ENCODE peak calls at places on chromosomes 2 and 18, in four cellular contexts. One of them, this sample, is unnamed. For H3K4me1, the result is how much of the 10 kb centered on the place peaks cover.

GRCh38 chr2:142930835-142931398 is 53.5 kb downstream of the KYNU start:
- DNase-seq in MM.1S: no peak
- DNase-seq in adrenal gland: no peak
- DNase-seq in upper lobe of right lung: no peak
- DNase-seq in this sample: no peak

GRCh38 chr2:950627-950992 is at the start of gene SNTG2:
- DNase-seq in MM.1S: no peak
- DNase-seq in adrenal gland: peak
- DNase-seq in upper lobe of right lung: no peak
- DNase-seq in this sample: no peak

GRCh38 chr2:43345872-43346271 is 119.5 kb upstream of the ZFP36L2 start:
- DNase-seq in MM.1S: no peak
- DNase-seq in adrenal gland: no peak
- DNase-seq in upper lobe of right lung: no peak
- DNase-seq in this sample: no peak

GRCh38 chr18:75377258-75377657 is 50.2 kb downstream of the SMIM21 start:
- DNase-seq in MM.1S: no peak
- DNase-seq in adrenal gland: no peak
- DNase-seq in upper lobe of right lung: no peak
- DNase-seq in this sample: no peak

GRCh38 chr2:113166187-113166645 is 7.6 kb upstream of the PSD4 start:
- DNase-seq in MM.1S: no peak
- DNase-seq in adrenal gland: no peak
- DNase-seq in upper lobe of right lung: no peak
- DNase-seq in this sample: peak

GRCh38 chr18:6748241-6748640 is 18.7 kb downstream of the ARHGAP28 start:
- DNase-seq in MM.1S: no peak
- DNase-seq in adrenal gland: no peak
- DNase-seq in upper lobe of right lung: no peak
- DNase-seq in this sample: no peak

GRCh38 chr18:29586210-29586609 is 1409.3 kb upstream of the CDH2 start:
- DNase-seq in MM.1S: no peak
- DNase-seq in adrenal gland: no peak
- DNase-seq in upper lobe of right lung: no peak
- DNase-seq in this sample: no peak

GRCh38 chr18:42033137-42033810 is 78.2 kb downstream of the PIK3C3 start:
- DNase-seq in MM.1S: no peak
- DNase-seq in adrenal gland: no peak
- DNase-seq in upper lobe of right lung: no peak
- DNase-seq in this sample: no peak

GRCh38 chr18:32469691-32470131 is 971 bp downstream of the GAREM1 start:
- DNase-seq in MM.1S: peak
- DNase-seq in adrenal gland: peak
- DNase-seq in upper lobe of right lung: no peak
- DNase-seq in this sample: no peak

GRCh38 chr2:74919827-74920226 is 38.6 kb upstream of the POLE4 start:
- DNase-seq in MM.1S: peak
- DNase-seq in adrenal gland: peak
- DNase-seq in upper lobe of right lung: peak
- DNase-seq in this sample: no peak

GRCh38 chr2:96602330-96602823 is 35.7 kb downstream of the KANSL3 start:
- DNase-seq in MM.1S: no peak
- DNase-seq in adrenal gland: no peak
- DNase-seq in upper lobe of right lung: no peak
- DNase-seq in this sample: no peak

GRCh38 chr2:241445426-241445825 is 63.0 kb downstream of the STK25 start:
- DNase-seq in MM.1S: peak
- DNase-seq in adrenal gland: no peak
- DNase-seq in upper lobe of right lung: no peak
- DNase-seq in this sample: no peak

GRCh38 chr2:42113427-42113826 is 55.7 kb upstream of the EML4 start:
- DNase-seq in MM.1S: no peak
- DNase-seq in adrenal gland: no peak
- DNase-seq in upper lobe of right lung: no peak
- DNase-seq in this sample: no peak

GRCh38 chr2:122795763-122796162 is 1040.3 kb downstream of the TSN start:
- DNase-seq in MM.1S: no peak
- DNase-seq in adrenal gland: no peak
- DNase-seq in upper lobe of right lung: no peak
- DNase-seq in this sample: no peak

GRCh38 chr2:29063646-29064372 is 10.5 kb downstream of the PCARE start:
- DNase-seq in MM.1S: no peak
- DNase-seq in adrenal gland: no peak
- DNase-seq in upper lobe of right lung: no peak
- DNase-seq in this sample: no peak

GRCh38 chr18:10560457-10561045 is 34.7 kb downstream of the NAPG start:
- DNase-seq in MM.1S: peak
- DNase-seq in adrenal gland: peak
- DNase-seq in upper lobe of right lung: no peak
- DNase-seq in this sample: peak

GRCh38 chr2:168948621-168949212 is 47.6 kb downstream of the G6PC2 start:
- DNase-seq in MM.1S: peak
- DNase-seq in adrenal gland: no peak
- DNase-seq in upper lobe of right lung: no peak
- DNase-seq in this sample: no peak

GRCh38 chr2:86533589-86533988 is 29.7 kb downstream of the CHMP3 start:
- DNase-seq in MM.1S: no peak
- DNase-seq in adrenal gland: no peak
- DNase-seq in upper lobe of right lung: no peak
- DNase-seq in this sample: no peak

GRCh38 chr2:16908671-16909070 is 243.0 kb upstream of the CYRIA start:
- DNase-seq in MM.1S: no peak
- DNase-seq in adrenal gland: no peak
- DNase-seq in upper lobe of right lung: no peak
- DNase-seq in this sample: no peak

GRCh38 chr2:28395334-28396061 is 2.8 kb downstream of the FOSL2 start:
- DNase-seq in MM.1S: no peak
- DNase-seq in adrenal gland: peak
- DNase-seq in upper lobe of right lung: peak
- DNase-seq in this sample: peak

GRCh38 chr2:39898934-39899333 is 119.9 kb upstream of the THUMPD2 start:
- DNase-seq in MM.1S: no peak
- DNase-seq in adrenal gland: no peak
- DNase-seq in upper lobe of right lung: no peak
- DNase-seq in this sample: no peak

GRCh38 chr2:39897273-39897672 is 118.2 kb upstream of the THUMPD2 start:
- DNase-seq in MM.1S: no peak
- DNase-seq in adrenal gland: no peak
- DNase-seq in upper lobe of right lung: no peak
- DNase-seq in this sample: no peak

DNA sequence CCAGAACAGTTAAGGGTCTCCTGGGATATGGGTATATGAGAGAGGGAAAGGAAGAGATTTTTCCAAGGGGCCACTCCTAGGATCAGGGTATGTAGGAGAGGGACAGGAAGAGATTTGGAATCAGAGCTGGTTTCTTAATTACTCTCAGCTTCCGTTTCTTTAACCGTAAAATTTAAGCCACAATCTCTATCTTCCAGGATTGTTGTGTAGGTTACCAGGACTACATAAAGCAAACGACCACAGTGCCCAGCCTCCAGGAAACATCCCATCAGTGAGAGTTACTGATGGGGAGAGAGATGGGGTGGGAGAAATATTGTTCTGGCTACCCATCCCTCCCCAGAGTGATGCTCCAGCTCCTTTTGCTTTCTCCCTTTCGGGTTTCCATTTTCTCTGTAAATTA is 114.6 kb upstream of the THUMPD2 start:
- DNase-seq in MM.1S: no peak
- DNase-seq in adrenal gland: no peak
- DNase-seq in upper lobe of right lung: no peak
- DNase-seq in this sample: no peak
- TF ChIP-seq CTCF in MM.1S: no peak
- TF ChIP-seq CTCF in adrenal gland: no peak
- TF ChIP-seq CTCF in upper lobe of right lung: no peak
- TF ChIP-seq CTCF in this sample: no peak

DNA sequence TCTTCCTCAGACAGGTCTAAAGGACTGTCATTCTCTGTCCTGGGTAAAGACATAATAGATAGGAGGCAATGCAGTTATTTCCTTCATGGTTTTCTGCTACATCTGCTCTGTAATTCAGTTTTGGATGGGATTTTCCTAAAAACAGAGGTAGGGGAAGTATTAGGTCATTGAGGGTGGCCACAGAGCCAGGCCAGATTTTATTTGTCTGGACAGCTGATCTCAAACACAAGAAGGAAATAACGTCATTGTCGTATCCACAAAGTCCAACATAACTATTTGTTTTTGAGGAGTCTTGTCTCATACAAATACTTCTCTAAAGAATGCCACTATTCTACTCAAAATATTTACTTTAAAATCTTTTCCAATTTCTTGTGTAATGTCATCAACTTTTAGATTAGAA is 154.8 kb upstream of the MAP2 start:
- DNase-seq in MM.1S: no peak
- DNase-seq in adrenal gland: no peak
- DNase-seq in upper lobe of right lung: no peak
- DNase-seq in this sample: no peak
- H3K4me1 ChIP-seq in MM.1S: under half
- H3K4me1 ChIP-seq in adrenal gland: under half
- H3K4me1 ChIP-seq in upper lobe of right lung: under half
- H3K4me1 ChIP-seq in this sample: under half

DNA sequence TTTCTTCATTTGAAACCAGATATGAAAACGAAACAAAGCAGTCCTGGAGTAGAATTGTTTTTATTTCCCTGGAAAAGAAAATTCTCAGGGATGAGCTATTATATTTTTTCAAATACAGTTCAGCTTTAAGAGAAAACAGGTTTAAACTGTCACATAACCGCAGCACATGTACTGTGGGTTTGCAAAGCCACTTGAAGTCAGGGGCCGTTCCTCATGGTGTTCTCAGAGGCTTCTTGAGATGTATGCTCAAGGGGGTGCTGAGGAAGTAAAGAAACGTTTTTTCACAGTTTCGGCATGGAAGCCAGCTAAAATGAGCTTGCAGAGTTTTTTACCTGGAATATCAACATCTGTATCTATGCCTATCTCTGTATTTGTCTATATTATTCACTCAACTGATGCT is 225.2 kb downstream of the MC4R start:
- DNase-seq in MM.1S: no peak
- DNase-seq in adrenal gland: no peak
- DNase-seq in upper lobe of right lung: no peak
- DNase-seq in this sample: no peak
- H3K4me3 ChIP-seq in MM.1S: no peak
- H3K4me3 ChIP-seq in adrenal gland: no peak
- H3K4me3 ChIP-seq in upper lobe of right lung: no peak
- H3K4me3 ChIP-seq in this sample: no peak

GRCh38 chr18:47247036-47247832 is 4.2 kb downstream of the SKOR2 start:
- DNase-seq in MM.1S: no peak
- DNase-seq in adrenal gland: no peak
- DNase-seq in upper lobe of right lung: no peak
- DNase-seq in this sample: no peak
- TF ChIP-seq CTCF in MM.1S: no peak
- TF ChIP-seq CTCF in adrenal gland: peak
- TF ChIP-seq CTCF in upper lobe of right lung: no peak
- TF ChIP-seq CTCF in this sample: peak

DNA sequence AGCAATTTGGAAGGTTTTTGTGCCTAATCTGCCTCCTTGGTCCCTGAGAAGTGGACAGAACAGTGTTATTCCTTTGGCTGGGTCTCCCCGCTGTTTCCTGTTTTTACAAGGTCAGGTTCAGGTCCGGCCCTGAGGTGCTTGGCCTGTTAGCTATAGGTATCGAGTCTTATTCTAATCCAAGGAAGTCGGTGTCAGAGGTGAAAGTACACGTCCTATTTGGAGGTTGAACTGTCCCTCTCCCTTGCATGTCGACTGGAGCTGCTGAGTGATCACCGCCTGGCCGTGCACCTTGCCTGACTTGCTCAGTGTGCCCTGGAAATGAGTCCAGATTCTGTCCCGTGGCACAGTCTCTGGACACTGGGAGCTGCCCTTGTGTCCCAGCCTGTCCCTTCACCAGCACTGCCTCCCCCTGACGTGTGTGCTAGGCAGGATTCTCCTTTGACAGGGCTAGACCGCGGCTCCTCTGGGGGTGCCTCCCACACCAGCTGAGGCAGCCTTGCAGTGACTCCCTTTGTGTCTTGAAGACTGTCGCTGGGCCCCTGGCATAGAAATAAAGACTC is 65.7 kb upstream of the RBM44 start:
- DNase-seq in MM.1S: no peak
- DNase-seq in adrenal gland: peak
- DNase-seq in upper lobe of right lung: no peak
- DNase-seq in this sample: peak
- H3K4me1 ChIP-seq in MM.1S: under half
- H3K4me1 ChIP-seq in adrenal gland: under half
- H3K4me1 ChIP-seq in upper lobe of right lung: half or more
- H3K4me1 ChIP-seq in this sample: half or more

DNA sequence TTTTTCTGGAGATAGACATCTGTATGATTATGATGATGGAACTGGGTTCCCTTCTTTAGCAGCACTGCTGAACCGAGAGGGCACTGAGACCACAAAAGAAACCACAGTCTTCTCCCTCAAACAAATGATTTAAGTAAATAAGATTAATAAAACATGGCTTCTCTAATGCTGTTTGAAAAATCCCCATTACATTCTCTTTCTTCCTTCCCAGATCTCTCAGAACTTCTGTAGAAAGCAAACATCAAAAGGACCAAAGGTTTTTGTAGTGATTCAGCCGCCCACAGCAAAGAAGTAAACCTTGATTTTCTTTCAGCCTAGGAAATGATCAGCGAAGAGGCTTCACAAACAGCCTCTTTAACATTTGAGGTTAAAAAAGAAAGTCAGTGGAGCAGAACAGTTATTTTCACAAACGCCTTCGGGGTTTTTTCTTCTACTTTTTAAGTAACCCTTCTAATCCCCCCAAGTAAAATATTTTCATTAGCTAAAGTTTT is 89.4 kb downstream of the UPP2 start:
- DNase-seq in MM.1S: peak
- DNase-seq in adrenal gland: no peak
- DNase-seq in upper lobe of right lung: no peak
- DNase-seq in this sample: no peak
- H3K4me3 ChIP-seq in MM.1S: peak
- H3K4me3 ChIP-seq in adrenal gland: peak
- H3K4me3 ChIP-seq in upper lobe of right lung: peak
- H3K4me3 ChIP-seq in this sample: no peak